ENCODE peak calls at places on chromosome 12, in nine cellular contexts. One of them, this sample, is unnamed.
A peak's percentile ranks its signal among the peaks of the same experiment; 100 is the strongest.

GRCh38 chr12:118059645-118060275 is 1.2 kb downstream of the WSB2 start:
- DNase-seq in stimulated activated CD8-positive, alpha-beta memory T cell treated with anti-CD3 and anti-CD28 coated beads, Interleukin-15, amount 100 ng/mL, for 48 hours: no peak
- DNase-seq in NCI-H1417: peak; percentile 43
- DNase-seq in T47D: no peak
- DNase-seq in activated CD8-positive, alpha-beta memory T cell treated with anti-CD3 and anti-CD28 coated beads, Interleukin-2, amount 50 U/mL, for 48 hours: no peak
- DNase-seq in tibial artery: no peak
- DNase-seq in K562: no peak
- DNase-seq in head of caudate nucleus: no peak
- DNase-seq in neural progenitor cell: no peak
- DNase-seq in this sample: no peak

GRCh38 chr12:98253207-98253606 is 262.2 kb upstream of the TMPO start:
- DNase-seq in neural progenitor cell: no peak
- DNase-seq in tibial artery: no peak
- DNase-seq in stimulated activated CD8-positive, alpha-beta memory T cell treated with anti-CD3 and anti-CD28 coated beads, Interleukin-15, amount 100 ng/mL, for 48 hours: no peak
- DNase-seq in K562: no peak
- DNase-seq in head of caudate nucleus: no peak
- DNase-seq in T47D: no peak
- DNase-seq in NCI-H1417: peak; percentile 66
- DNase-seq in activated CD8-positive, alpha-beta memory T cell treated with anti-CD3 and anti-CD28 coated beads, Interleukin-2, amount 50 U/mL, for 48 hours: no peak
- DNase-seq in this sample: no peak

GRCh38 chr12:30067156-30067555 is 283.4 kb upstream of the TMTC1 start:
- DNase-seq in stimulated activated CD8-positive, alpha-beta memory T cell treated with anti-CD3 and anti-CD28 coated beads, Interleukin-15, amount 100 ng/mL, for 48 hours: no peak
- DNase-seq in T47D: no peak
- DNase-seq in head of caudate nucleus: no peak
- DNase-seq in neural progenitor cell: no peak
- DNase-seq in activated CD8-positive, alpha-beta memory T cell treated with anti-CD3 and anti-CD28 coated beads, Interleukin-2, amount 50 U/mL, for 48 hours: no peak
- DNase-seq in K562: no peak
- DNase-seq in NCI-H1417: no peak
- DNase-seq in tibial artery: no peak
- DNase-seq in this sample: no peak

GRCh38 chr12:11040162-11040561 is 9.0 kb upstream of the TAS2R31 start:
- DNase-seq in K562: no peak
- DNase-seq in head of caudate nucleus: no peak
- DNase-seq in T47D: no peak
- DNase-seq in stimulated activated CD8-positive, alpha-beta memory T cell treated with anti-CD3 and anti-CD28 coated beads, Interleukin-15, amount 100 ng/mL, for 48 hours: no peak
- DNase-seq in tibial artery: no peak
- DNase-seq in neural progenitor cell: no peak
- DNase-seq in NCI-H1417: no peak
- DNase-seq in activated CD8-positive, alpha-beta memory T cell treated with anti-CD3 and anti-CD28 coated beads, Interleukin-2, amount 50 U/mL, for 48 hours: no peak
- DNase-seq in this sample: no peak

GRCh38 chr12:86660488-86661171 is 404.4 kb upstream of the MGAT4C start:
- DNase-seq in T47D: no peak
- DNase-seq in NCI-H1417: no peak
- DNase-seq in tibial artery: no peak
- DNase-seq in activated CD8-positive, alpha-beta memory T cell treated with anti-CD3 and anti-CD28 coated beads, Interleukin-2, amount 50 U/mL, for 48 hours: no peak
- DNase-seq in K562: no peak
- DNase-seq in head of caudate nucleus: no peak
- DNase-seq in stimulated activated CD8-positive, alpha-beta memory T cell treated with anti-CD3 and anti-CD28 coated beads, Interleukin-15, amount 100 ng/mL, for 48 hours: no peak
- DNase-seq in neural progenitor cell: no peak
- DNase-seq in this sample: peak; percentile 4

GRCh38 chr12:111773801-111774551 is 7.2 kb downstream of the ALDH2 start:
- DNase-seq in tibial artery: peak; percentile 88
- DNase-seq in head of caudate nucleus: peak; percentile 42
- DNase-seq in NCI-H1417: no peak
- DNase-seq in stimulated activated CD8-positive, alpha-beta memory T cell treated with anti-CD3 and anti-CD28 coated beads, Interleukin-15, amount 100 ng/mL, for 48 hours: no peak
- DNase-seq in T47D: no peak
- DNase-seq in neural progenitor cell: peak; percentile 37
- DNase-seq in activated CD8-positive, alpha-beta memory T cell treated with anti-CD3 and anti-CD28 coated beads, Interleukin-2, amount 50 U/mL, for 48 hours: no peak
- DNase-seq in K562: no peak
- DNase-seq in this sample: peak; percentile 87

GRCh38 chr12:31117203-31118011 is 43.7 kb downstream of the DDX11 start:
- DNase-seq in NCI-H1417: peak; percentile 89
- DNase-seq in head of caudate nucleus: no peak
- DNase-seq in neural progenitor cell: peak; percentile 86
- DNase-seq in K562: peak; percentile 71
- DNase-seq in tibial artery: peak; percentile 57
- DNase-seq in stimulated activated CD8-positive, alpha-beta memory T cell treated with anti-CD3 and anti-CD28 coated beads, Interleukin-15, amount 100 ng/mL, for 48 hours: peak; percentile 17
- DNase-seq in T47D: peak; percentile 69
- DNase-seq in activated CD8-positive, alpha-beta memory T cell treated with anti-CD3 and anti-CD28 coated beads, Interleukin-2, amount 50 U/mL, for 48 hours: peak; percentile 79
- DNase-seq in this sample: peak; percentile 20

GRCh38 chr12:71780207-71780822 is 25.7 kb downstream of the RAB21 start:
- DNase-seq in head of caudate nucleus: peak; percentile 29
- DNase-seq in tibial artery: no peak
- DNase-seq in K562: peak; percentile 62
- DNase-seq in stimulated activated CD8-positive, alpha-beta memory T cell treated with anti-CD3 and anti-CD28 coated beads, Interleukin-15, amount 100 ng/mL, for 48 hours: peak; percentile 5
- DNase-seq in neural progenitor cell: peak; percentile 40
- DNase-seq in T47D: peak; percentile 28
- DNase-seq in activated CD8-positive, alpha-beta memory T cell treated with anti-CD3 and anti-CD28 coated beads, Interleukin-2, amount 50 U/mL, for 48 hours: no peak
- DNase-seq in NCI-H1417: peak; percentile 35
- DNase-seq in this sample: peak; percentile 19

GRCh38 chr12:93098077-93098476 is 169.0 kb upstream of the EEA1 start:
- DNase-seq in activated CD8-positive, alpha-beta memory T cell treated with anti-CD3 and anti-CD28 coated beads, Interleukin-2, amount 50 U/mL, for 48 hours: peak; percentile 85
- DNase-seq in NCI-H1417: peak; percentile 31
- DNase-seq in neural progenitor cell: peak; percentile 70
- DNase-seq in head of caudate nucleus: no peak
- DNase-seq in stimulated activated CD8-positive, alpha-beta memory T cell treated with anti-CD3 and anti-CD28 coated beads, Interleukin-15, amount 100 ng/mL, for 48 hours: peak; percentile 25
- DNase-seq in tibial artery: no peak
- DNase-seq in T47D: no peak
- DNase-seq in K562: peak; percentile 81
- DNase-seq in this sample: peak; percentile 31

GRCh38 chr12:29304388-29304787 is 76.6 kb downstream of the ERGIC2 start:
- DNase-seq in stimulated activated CD8-positive, alpha-beta memory T cell treated with anti-CD3 and anti-CD28 coated beads, Interleukin-15, amount 100 ng/mL, for 48 hours: no peak
- DNase-seq in K562: no peak
- DNase-seq in head of caudate nucleus: no peak
- DNase-seq in NCI-H1417: no peak
- DNase-seq in activated CD8-positive, alpha-beta memory T cell treated with anti-CD3 and anti-CD28 coated beads, Interleukin-2, amount 50 U/mL, for 48 hours: no peak
- DNase-seq in T47D: no peak
- DNase-seq in tibial artery: no peak
- DNase-seq in neural progenitor cell: no peak
- DNase-seq in this sample: no peak

GRCh38 chr12:132550014-132550802 is 60.2 kb downstream of the LRCOL1 start:
- DNase-seq in K562: peak; percentile 23
- DNase-seq in NCI-H1417: no peak
- DNase-seq in activated CD8-positive, alpha-beta memory T cell treated with anti-CD3 and anti-CD28 coated beads, Interleukin-2, amount 50 U/mL, for 48 hours: no peak
- DNase-seq in T47D: no peak
- DNase-seq in tibial artery: no peak
- DNase-seq in neural progenitor cell: peak; percentile 82
- DNase-seq in head of caudate nucleus: no peak
- DNase-seq in stimulated activated CD8-positive, alpha-beta memory T cell treated with anti-CD3 and anti-CD28 coated beads, Interleukin-15, amount 100 ng/mL, for 48 hours: no peak
- DNase-seq in this sample: no peak

GRCh38 chr12:55724226-55724939 is 4.2 kb downstream of the RDH5 start:
- DNase-seq in head of caudate nucleus: peak; percentile 67
- DNase-seq in tibial artery: peak; percentile 87
- DNase-seq in T47D: no peak
- DNase-seq in stimulated activated CD8-positive, alpha-beta memory T cell treated with anti-CD3 and anti-CD28 coated beads, Interleukin-15, amount 100 ng/mL, for 48 hours: peak; percentile 52
- DNase-seq in activated CD8-positive, alpha-beta memory T cell treated with anti-CD3 and anti-CD28 coated beads, Interleukin-2, amount 50 U/mL, for 48 hours: peak; percentile 83
- DNase-seq in neural progenitor cell: peak; percentile 71
- DNase-seq in K562: peak; percentile 80
- DNase-seq in NCI-H1417: peak; percentile 44
- DNase-seq in this sample: peak; percentile 66

GRCh38 chr12:29681996-29682534 is 101.7 kb downstream of the TMTC1 start:
- DNase-seq in T47D: no peak
- DNase-seq in neural progenitor cell: no peak
- DNase-seq in activated CD8-positive, alpha-beta memory T cell treated with anti-CD3 and anti-CD28 coated beads, Interleukin-2, amount 50 U/mL, for 48 hours: no peak
- DNase-seq in stimulated activated CD8-positive, alpha-beta memory T cell treated with anti-CD3 and anti-CD28 coated beads, Interleukin-15, amount 100 ng/mL, for 48 hours: no peak
- DNase-seq in head of caudate nucleus: no peak
- DNase-seq in NCI-H1417: no peak
- DNase-seq in K562: no peak
- DNase-seq in tibial artery: no peak
- DNase-seq in this sample: no peak

GRCh38 chr12:48072266-48072665 is 33.6 kb downstream of the SENP1 start:
- DNase-seq in head of caudate nucleus: no peak
- DNase-seq in K562: no peak
- DNase-seq in T47D: no peak
- DNase-seq in NCI-H1417: no peak
- DNase-seq in tibial artery: no peak
- DNase-seq in stimulated activated CD8-positive, alpha-beta memory T cell treated with anti-CD3 and anti-CD28 coated beads, Interleukin-15, amount 100 ng/mL, for 48 hours: no peak
- DNase-seq in activated CD8-positive, alpha-beta memory T cell treated with anti-CD3 and anti-CD28 coated beads, Interleukin-2, amount 50 U/mL, for 48 hours: no peak
- DNase-seq in neural progenitor cell: no peak
- DNase-seq in this sample: no peak

GRCh38 chr12:6745751-6746525 is 7.0 kb downstream of the MLF2 start:
- DNase-seq in K562: no peak
- DNase-seq in NCI-H1417: no peak
- DNase-seq in stimulated activated CD8-positive, alpha-beta memory T cell treated with anti-CD3 and anti-CD28 coated beads, Interleukin-15, amount 100 ng/mL, for 48 hours: no peak
- DNase-seq in T47D: no peak
- DNase-seq in activated CD8-positive, alpha-beta memory T cell treated with anti-CD3 and anti-CD28 coated beads, Interleukin-2, amount 50 U/mL, for 48 hours: no peak
- DNase-seq in tibial artery: no peak
- DNase-seq in neural progenitor cell: no peak
- DNase-seq in head of caudate nucleus: no peak
- DNase-seq in this sample: no peak

GRCh38 chr12:120534703-120535655 is 823 bp downstream of the RNF10 start:
- DNase-seq in K562: peak; percentile 81
- DNase-seq in NCI-H1417: peak; percentile 85
- DNase-seq in tibial artery: peak; percentile 73
- DNase-seq in activated CD8-positive, alpha-beta memory T cell treated with anti-CD3 and anti-CD28 coated beads, Interleukin-2, amount 50 U/mL, for 48 hours: peak; percentile 76
- DNase-seq in neural progenitor cell: peak; percentile 78
- DNase-seq in head of caudate nucleus: peak; percentile 27
- DNase-seq in T47D: peak; percentile 47
- DNase-seq in stimulated activated CD8-positive, alpha-beta memory T cell treated with anti-CD3 and anti-CD28 coated beads, Interleukin-15, amount 100 ng/mL, for 48 hours: peak; percentile 26
- DNase-seq in this sample: peak; percentile 55

GRCh38 chr12:56687225-56688128 is 607 bp downstream of the PTGES3 start:
- DNase-seq in NCI-H1417: peak; percentile 86
- DNase-seq in T47D: no peak
- DNase-seq in K562: peak; percentile 60
- DNase-seq in neural progenitor cell: peak; percentile 48
- DNase-seq in activated CD8-positive, alpha-beta memory T cell treated with anti-CD3 and anti-CD28 coated beads, Interleukin-2, amount 50 U/mL, for 48 hours: peak; percentile 79
- DNase-seq in head of caudate nucleus: peak; percentile 72
- DNase-seq in tibial artery: peak; percentile 76
- DNase-seq in stimulated activated CD8-positive, alpha-beta memory T cell treated with anti-CD3 and anti-CD28 coated beads, Interleukin-15, amount 100 ng/mL, for 48 hours: no peak
- DNase-seq in this sample: peak; percentile 14

GRCh38 chr12:17097674-17098073 is 491.7 kb upstream of the LMO3 start:
- DNase-seq in activated CD8-positive, alpha-beta memory T cell treated with anti-CD3 and anti-CD28 coated beads, Interleukin-2, amount 50 U/mL, for 48 hours: no peak
- DNase-seq in tibial artery: no peak
- DNase-seq in NCI-H1417: no peak
- DNase-seq in stimulated activated CD8-positive, alpha-beta memory T cell treated with anti-CD3 and anti-CD28 coated beads, Interleukin-15, amount 100 ng/mL, for 48 hours: no peak
- DNase-seq in K562: peak; percentile 0
- DNase-seq in T47D: no peak
- DNase-seq in head of caudate nucleus: no peak
- DNase-seq in neural progenitor cell: no peak
- DNase-seq in this sample: no peak

GRCh38 chr12:96985515-96986362 is 78.7 kb downstream of the NEDD1 start:
- DNase-seq in K562: peak; percentile 37
- DNase-seq in NCI-H1417: peak; percentile 88
- DNase-seq in tibial artery: no peak
- DNase-seq in T47D: peak; percentile 40
- DNase-seq in activated CD8-positive, alpha-beta memory T cell treated with anti-CD3 and anti-CD28 coated beads, Interleukin-2, amount 50 U/mL, for 48 hours: peak; percentile 81
- DNase-seq in head of caudate nucleus: no peak
- DNase-seq in stimulated activated CD8-positive, alpha-beta memory T cell treated with anti-CD3 and anti-CD28 coated beads, Interleukin-15, amount 100 ng/mL, for 48 hours: peak; percentile 16
- DNase-seq in neural progenitor cell: peak; percentile 66
- DNase-seq in this sample: no peak

GRCh38 chr12:75437564-75437963 is 43.0 kb upstream of the GLIPR1 start:
- DNase-seq in neural progenitor cell: no peak
- DNase-seq in K562: no peak
- DNase-seq in activated CD8-positive, alpha-beta memory T cell treated with anti-CD3 and anti-CD28 coated beads, Interleukin-2, amount 50 U/mL, for 48 hours: no peak
- DNase-seq in T47D: no peak
- DNase-seq in tibial artery: no peak
- DNase-seq in stimulated activated CD8-positive, alpha-beta memory T cell treated with anti-CD3 and anti-CD28 coated beads, Interleukin-15, amount 100 ng/mL, for 48 hours: no peak
- DNase-seq in NCI-H1417: no peak
- DNase-seq in head of caudate nucleus: no peak
- DNase-seq in this sample: no peak

GRCh38 chr12:49583361-49584094 is 15.6 kb upstream of the MCRS1 start:
- DNase-seq in T47D: no peak
- DNase-seq in K562: no peak
- DNase-seq in NCI-H1417: no peak
- DNase-seq in stimulated activated CD8-positive, alpha-beta memory T cell treated with anti-CD3 and anti-CD28 coated beads, Interleukin-15, amount 100 ng/mL, for 48 hours: no peak
- DNase-seq in activated CD8-positive, alpha-beta memory T cell treated with anti-CD3 and anti-CD28 coated beads, Interleukin-2, amount 50 U/mL, for 48 hours: no peak
- DNase-seq in tibial artery: no peak
- DNase-seq in head of caudate nucleus: no peak
- DNase-seq in neural progenitor cell: no peak
- DNase-seq in this sample: no peak

GRCh38 chr12:115794659-115795081 is 482.8 kb downstream of the MED13L start:
- DNase-seq in NCI-H1417: peak; percentile 35
- DNase-seq in stimulated activated CD8-positive, alpha-beta memory T cell treated with anti-CD3 and anti-CD28 coated beads, Interleukin-15, amount 100 ng/mL, for 48 hours: no peak
- DNase-seq in K562: no peak
- DNase-seq in head of caudate nucleus: no peak
- DNase-seq in neural progenitor cell: no peak
- DNase-seq in tibial artery: no peak
- DNase-seq in activated CD8-positive, alpha-beta memory T cell treated with anti-CD3 and anti-CD28 coated beads, Interleukin-2, amount 50 U/mL, for 48 hours: no peak
- DNase-seq in T47D: no peak
- DNase-seq in this sample: no peak

GRCh38 chr12:132284071-132284492 is 45.3 kb downstream of the GALNT9 start:
- DNase-seq in K562: no peak
- DNase-seq in tibial artery: no peak
- DNase-seq in T47D: no peak
- DNase-seq in neural progenitor cell: no peak
- DNase-seq in NCI-H1417: no peak
- DNase-seq in activated CD8-positive, alpha-beta memory T cell treated with anti-CD3 and anti-CD28 coated beads, Interleukin-2, amount 50 U/mL, for 48 hours: no peak
- DNase-seq in head of caudate nucleus: no peak
- DNase-seq in stimulated activated CD8-positive, alpha-beta memory T cell treated with anti-CD3 and anti-CD28 coated beads, Interleukin-15, amount 100 ng/mL, for 48 hours: no peak
- DNase-seq in this sample: no peak

GRCh38 chr12:28135801-28136439 is 54.3 kb upstream of the CCDC91 start:
- DNase-seq in neural progenitor cell: no peak
- DNase-seq in stimulated activated CD8-positive, alpha-beta memory T cell treated with anti-CD3 and anti-CD28 coated beads, Interleukin-15, amount 100 ng/mL, for 48 hours: no peak
- DNase-seq in head of caudate nucleus: no peak
- DNase-seq in T47D: no peak
- DNase-seq in K562: peak; percentile 90
- DNase-seq in tibial artery: no peak
- DNase-seq in NCI-H1417: no peak
- DNase-seq in activated CD8-positive, alpha-beta memory T cell treated with anti-CD3 and anti-CD28 coated beads, Interleukin-2, amount 50 U/mL, for 48 hours: no peak
- DNase-seq in this sample: no peak

GRCh38 chr12:128025856-128026255 is 241.1 kb upstream of the TMEM132C start:
- DNase-seq in activated CD8-positive, alpha-beta memory T cell treated with anti-CD3 and anti-CD28 coated beads, Interleukin-2, amount 50 U/mL, for 48 hours: no peak
- DNase-seq in tibial artery: no peak
- DNase-seq in T47D: no peak
- DNase-seq in head of caudate nucleus: no peak
- DNase-seq in NCI-H1417: no peak
- DNase-seq in neural progenitor cell: no peak
- DNase-seq in K562: no peak
- DNase-seq in stimulated activated CD8-positive, alpha-beta memory T cell treated with anti-CD3 and anti-CD28 coated beads, Interleukin-15, amount 100 ng/mL, for 48 hours: no peak
- DNase-seq in this sample: no peak

GRCh38 chr12:102474438-102475064 is 5.8 kb downstream of the IGF1 start:
- DNase-seq in NCI-H1417: no peak
- DNase-seq in head of caudate nucleus: no peak
- DNase-seq in neural progenitor cell: no peak
- DNase-seq in T47D: no peak
- DNase-seq in K562: peak; percentile 83
- DNase-seq in activated CD8-positive, alpha-beta memory T cell treated with anti-CD3 and anti-CD28 coated beads, Interleukin-2, amount 50 U/mL, for 48 hours: no peak
- DNase-seq in tibial artery: no peak
- DNase-seq in stimulated activated CD8-positive, alpha-beta memory T cell treated with anti-CD3 and anti-CD28 coated beads, Interleukin-15, amount 100 ng/mL, for 48 hours: no peak
- DNase-seq in this sample: no peak

GRCh38 chr12:3629082-3629830 is 123.7 kb downstream of the CRACR2A start:
- DNase-seq in tibial artery: no peak
- DNase-seq in T47D: no peak
- DNase-seq in neural progenitor cell: no peak
- DNase-seq in K562: no peak
- DNase-seq in activated CD8-positive, alpha-beta memory T cell treated with anti-CD3 and anti-CD28 coated beads, Interleukin-2, amount 50 U/mL, for 48 hours: no peak
- DNase-seq in NCI-H1417: no peak
- DNase-seq in head of caudate nucleus: no peak
- DNase-seq in stimulated activated CD8-positive, alpha-beta memory T cell treated with anti-CD3 and anti-CD28 coated beads, Interleukin-15, amount 100 ng/mL, for 48 hours: no peak
- DNase-seq in this sample: no peak

GRCh38 chr12:5073838-5074237 is 30.2 kb downstream of the KCNA5 start:
- DNase-seq in K562: peak; percentile 10
- DNase-seq in neural progenitor cell: peak; percentile 57
- DNase-seq in tibial artery: no peak
- DNase-seq in head of caudate nucleus: no peak
- DNase-seq in activated CD8-positive, alpha-beta memory T cell treated with anti-CD3 and anti-CD28 coated beads, Interleukin-2, amount 50 U/mL, for 48 hours: no peak
- DNase-seq in T47D: no peak
- DNase-seq in stimulated activated CD8-positive, alpha-beta memory T cell treated with anti-CD3 and anti-CD28 coated beads, Interleukin-15, amount 100 ng/mL, for 48 hours: no peak
- DNase-seq in NCI-H1417: no peak
- DNase-seq in this sample: no peak

GRCh38 chr12:64720884-64721283 is 38.3 kb downstream of the GNS start:
- DNase-seq in head of caudate nucleus: no peak
- DNase-seq in T47D: no peak
- DNase-seq in activated CD8-positive, alpha-beta memory T cell treated with anti-CD3 and anti-CD28 coated beads, Interleukin-2, amount 50 U/mL, for 48 hours: no peak
- DNase-seq in neural progenitor cell: no peak
- DNase-seq in tibial artery: no peak
- DNase-seq in NCI-H1417: no peak
- DNase-seq in stimulated activated CD8-positive, alpha-beta memory T cell treated with anti-CD3 and anti-CD28 coated beads, Interleukin-15, amount 100 ng/mL, for 48 hours: no peak
- DNase-seq in K562: peak; percentile 79
- DNase-seq in this sample: no peak

GRCh38 chr12:4526923-4527546 is 11.7 kb upstream of the RAD51AP1 start:
- DNase-seq in head of caudate nucleus: no peak
- DNase-seq in K562: no peak
- DNase-seq in NCI-H1417: no peak
- DNase-seq in neural progenitor cell: no peak
- DNase-seq in stimulated activated CD8-positive, alpha-beta memory T cell treated with anti-CD3 and anti-CD28 coated beads, Interleukin-15, amount 100 ng/mL, for 48 hours: no peak
- DNase-seq in tibial artery: no peak
- DNase-seq in activated CD8-positive, alpha-beta memory T cell treated with anti-CD3 and anti-CD28 coated beads, Interleukin-2, amount 50 U/mL, for 48 hours: no peak
- DNase-seq in T47D: no peak
- DNase-seq in this sample: no peak

GRCh38 chr12:53696285-53696654 is 20.4 kb upstream of the ATP5MC2 start:
- DNase-seq in stimulated activated CD8-positive, alpha-beta memory T cell treated with anti-CD3 and anti-CD28 coated beads, Interleukin-15, amount 100 ng/mL, for 48 hours: no peak
- DNase-seq in activated CD8-positive, alpha-beta memory T cell treated with anti-CD3 and anti-CD28 coated beads, Interleukin-2, amount 50 U/mL, for 48 hours: no peak
- DNase-seq in K562: peak; percentile 64
- DNase-seq in head of caudate nucleus: peak; percentile 67
- DNase-seq in NCI-H1417: peak; percentile 93
- DNase-seq in T47D: peak; percentile 100
- DNase-seq in tibial artery: no peak
- DNase-seq in neural progenitor cell: peak; percentile 94
- DNase-seq in this sample: peak; percentile 31